ENCODE peak calls at places on chromosomes 7 and 10, in six cellular contexts. U is fibroblast of villous mesenchyme; R is dorsolateral prefrontal cortex; Z is CD4-positive, alpha-beta T cell; O is A549; E is fibroblast of lung. X is an unnamed sample.
A peak's percentile ranks its signal among the peaks of the same experiment; 100 is the strongest.

GRCh38 chr7:45893374-45893995 is 5.2 kb downstream of the IGFBP1 start:
- DNase-seq in U (no peak), R (no peak), Z (no peak), O (no peak), E (no peak), X (no peak)

GRCh38 chr7:44445986-44446671 is 44.3 kb downstream of the NUDCD3 start:
- DNase-seq in U (no peak), R (peak; percentile 65), Z (no peak), O (no peak), E (no peak), X (no peak)

GRCh38 chr10:99975942-99976809 is 33.6 kb downstream of the DNMBP start:
- DNase-seq in U (peak; percentile 98), R (no peak), Z (no peak), O (no peak), E (peak; percentile 59), X (no peak)

GRCh38 chr7:70525991-70526390 is 606.0 kb upstream of the GALNT17 start:
- DNase-seq in U (no peak), R (no peak), Z (no peak), O (no peak), E (no peak), X (no peak)

GRCh38 chr7:50119815-50120637 is 27.0 kb upstream of the ZPBP start:
- DNase-seq in U (no peak), R (no peak), Z (peak; percentile 12), O (no peak), E (no peak), X (no peak)

GRCh38 chr10:99656199-99657064 is 2.9 kb upstream of the ENTPD7 start:
- DNase-seq in U (peak; percentile 4), R (no peak), Z (no peak), O (no peak), E (no peak), X (no peak)

GRCh38 chr7:111595780-111596179 is 33.5 kb upstream of the IMMP2L start:
- DNase-seq in U (no peak), R (no peak), Z (no peak), O (no peak), E (no peak), X (no peak)

GRCh38 chr7:23294549-23295400 is 4.4 kb upstream of the MALSU1 start:
- DNase-seq in U (no peak), R (no peak), Z (no peak), O (no peak), E (no peak), X (no peak)

GRCh38 chr7:28116034-28116433 is 64.6 kb downstream of the JAZF1 start:
- DNase-seq in U (no peak), R (no peak), Z (no peak), O (no peak), E (no peak), X (no peak)

GRCh38 chr10:93166116-93166515 is 92.4 kb downstream of the CYP26A1 start:
- DNase-seq in U (no peak), R (no peak), Z (no peak), O (no peak), E (no peak), X (no peak)

GRCh38 chr7:6577369-6578113 is at the start of gene ZDHHC4:
- DNase-seq in U (peak; percentile 86), R (peak; percentile 88), Z (peak; percentile 75), O (peak; percentile 99), E (peak; percentile 89), X (peak; percentile 99)

GRCh38 chr10:3867454-3868273 is 82.7 kb upstream of the KLF6 start:
- DNase-seq in U (peak; percentile 24), R (no peak), Z (no peak), O (no peak), E (peak; percentile 25), X (no peak)

GRCh38 chr7:544528-545221 is 25.0 kb upstream of the PDGFA start:
- DNase-seq in U (no peak), R (no peak), Z (no peak), O (no peak), E (no peak), X (no peak)

GRCh38 chr7:115015619-115016018 is 93.7 kb downstream of the MDFIC start:
- DNase-seq in U (peak; percentile 97), R (no peak), Z (no peak), O (peak; percentile 15), E (peak; percentile 74), X (no peak)

GRCh38 chr10:66680886-66681285 is 244.9 kb upstream of the LRRTM3 start:
- DNase-seq in U (no peak), R (no peak), Z (no peak), O (no peak), E (peak; percentile 5), X (no peak)

GRCh38 chr10:123404357-123404756 is 250.2 kb downstream of the BUB3 start:
- DNase-seq in U (no peak), R (no peak), Z (no peak), O (no peak), E (no peak), X (no peak)

GRCh38 chr7:72785166-72785955 is 42.6 kb downstream of the TYW1B start:
- DNase-seq in U (no peak), R (no peak), Z (no peak), O (no peak), E (peak; percentile 75), X (no peak)

GRCh38 chr10:6136215-6137201 is 47.7 kb downstream of the RBM17 start:
- DNase-seq in U (no peak), R (peak; percentile 28), Z (no peak), O (no peak), E (peak; percentile 82), X (no peak)

GRCh38 chr7:150451833-150452431 is 1.5 kb downstream of the GIMAP8 start:
- DNase-seq in U (no peak), R (no peak), Z (no peak), O (no peak), E (no peak), X (no peak)

GRCh38 chr10:85608706-85609105 is 757.9 kb downstream of the GRID1 start:
- DNase-seq in U (no peak), R (no peak), Z (no peak), O (no peak), E (no peak), X (no peak)

GRCh38 chr10:70315815-70316214 is 32.0 kb upstream of the NPFFR1 start:
- DNase-seq in U (no peak), R (no peak), Z (no peak), O (no peak), E (no peak), X (no peak)

GRCh38 chr10:98814459-98814858 is 367.7 kb upstream of the HPS1 start:
- DNase-seq in U (no peak), R (no peak), Z (no peak), O (no peak), E (no peak), X (no peak)

GRCh38 chr7:8161398-8161828 is 100.6 kb downstream of the ICA1 start:
- DNase-seq in U (no peak), R (no peak), Z (no peak), O (no peak), E (no peak), X (no peak)

GRCh38 chr7:141577043-141577839 is 26.0 kb downstream of the AGK start:
- DNase-seq in U (no peak), R (no peak), Z (no peak), O (no peak), E (no peak), X (no peak)

GRCh38 chr7:39919646-39920045 is 30.4 kb upstream of the CDK13 start:
- DNase-seq in U (no peak), R (no peak), Z (no peak), O (no peak), E (no peak), X (no peak)

GRCh38 chr7:95723583-95724180 is 48.7 kb upstream of the DYNC1I1 start:
- DNase-seq in U (peak; percentile 43), R (no peak), Z (no peak), O (peak; percentile 51), E (peak; percentile 36), X (no peak)

GRCh38 chr7:95716357-95717122 is 55.8 kb upstream of the DYNC1I1 start:
- DNase-seq in U (no peak), R (no peak), Z (no peak), O (no peak), E (no peak), X (no peak)

GRCh38 chr7:95715274-95715673 is 57.1 kb upstream of the DYNC1I1 start:
- DNase-seq in U (no peak), R (no peak), Z (no peak), O (no peak), E (no peak), X (no peak)

GRCh38 chr7:95718556-95719410 is 53.6 kb upstream of the DYNC1I1 start:
- DNase-seq in U (peak; percentile 28), R (no peak), Z (no peak), O (peak; percentile 21), E (no peak), X (no peak)
- TF ChIP-seq CTCF in U (peak; percentile 39), R (peak; percentile 66), Z (no peak), O (peak; percentile 65), E (peak; percentile 54), X (peak; percentile 51)

GRCh38 chr7:36937754-36938551 is 213.7 kb upstream of the AOAH start:
- DNase-seq in U (no peak), R (no peak), Z (peak; percentile 26), O (no peak), E (no peak), X (no peak)
- TF ChIP-seq CTCF in U (no peak), R (no peak), Z (no peak), O (no peak), E (no peak), X (no peak)

GRCh38 chr10:91006001-91006751 is 85.3 kb upstream of the ANKRD1 start:
- DNase-seq in U (peak; percentile 77), R (peak; percentile 67), Z (peak; percentile 34), O (peak; percentile 33), E (peak; percentile 73), X (no peak)
- TF ChIP-seq CTCF in U (peak; percentile 95), R (peak; percentile 92), Z (peak; percentile 92), O (peak; percentile 82), E (peak; percentile 94), X (peak; percentile 58)

GRCh38 chr7:127882313-127882920 is 148.8 kb downstream of the LRRC4 start:
- DNase-seq in U (no peak), R (no peak), Z (no peak), O (no peak), E (no peak), X (no peak)

GRCh38 chr7:127885843-127886242 is 145.4 kb downstream of the LRRC4 start:
- DNase-seq in U (peak; percentile 61), R (peak; percentile 58), Z (no peak), O (no peak), E (peak; percentile 85), X (no peak)

GRCh38 chr7:127885222-127885772 is 145.9 kb downstream of the LRRC4 start:
- DNase-seq in U (no peak), R (no peak), Z (no peak), O (no peak), E (no peak), X (no peak)

GRCh38 chr7:127886248-127886647 is 145.0 kb downstream of the LRRC4 start:
- DNase-seq in U (peak; percentile 42), R (no peak), Z (no peak), O (no peak), E (no peak), X (no peak)

DNA sequence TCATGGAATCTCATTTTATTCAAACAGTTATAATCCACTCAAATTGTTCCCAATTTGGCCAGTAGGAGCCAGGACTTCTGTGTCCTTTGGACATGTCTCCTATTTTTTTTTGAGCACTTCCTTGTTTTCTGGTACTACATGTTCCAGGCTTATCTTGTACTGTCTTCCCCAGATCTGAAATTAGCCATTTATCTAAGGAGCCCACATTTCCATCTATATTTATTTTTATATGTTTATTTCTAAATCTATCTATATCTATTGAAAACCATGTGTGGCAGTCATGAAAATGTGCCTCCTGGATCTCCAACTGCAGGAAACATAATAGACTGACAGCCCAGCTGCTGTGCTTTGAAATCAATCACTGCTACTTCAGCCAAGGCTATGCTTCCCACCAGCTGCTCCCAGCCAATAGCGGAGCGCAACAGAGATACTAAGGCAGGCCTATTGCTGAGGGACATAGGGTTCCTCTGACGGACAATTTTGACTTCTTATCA is 147.1 kb downstream of the LRRC4 start:
- DNase-seq in U (no peak), R (no peak), Z (no peak), O (no peak), E (no peak), X (no peak)
- TF ChIP-seq CTCF in U (peak; percentile 4), R (no peak), Z (no peak), O (no peak), E (peak; percentile 6), X (no peak)

X was measured in D721Med.